ENCODE peak calls at places on chromosomes 5 and 9, in four cellular contexts. R is CD4-positive, alpha-beta memory T cell; O is CD8-positive, alpha-beta T cell; D is ovary. Z is an unnamed sample.

GRCh38 chr9:82327641-82328040 is 339.1 kb downstream of the SPATA31D1 start:
- DNase-seq in D (no peak), R (no peak), O (no peak), Z (no peak)

GRCh38 chr5:73792687-73793320 is 166.8 kb downstream of the ARHGEF28 start:
- DNase-seq in D (peak; percentile 81), R (peak; percentile 43), O (peak; percentile 45), Z (peak; percentile 80)

GRCh38 chr9:131960805-131961495 is 118.7 kb downstream of the MED27 start:
- DNase-seq in O (no peak), D (no peak), R (no peak), Z (no peak)

GRCh38 chr5:14038341-14038959 is 94.0 kb upstream of the DNAH5 start:
- DNase-seq in R (no peak), O (no peak), D (no peak), Z (no peak)

GRCh38 chr9:35029852-35030251 is 40.3 kb downstream of the DNAJB5 start:
- DNase-seq in O (no peak), R (no peak), D (no peak), Z (no peak)

GRCh38 chr5:6759401-6759800 is 46.2 kb downstream of the TENT4A start:
- DNase-seq in O (no peak), D (no peak), R (no peak), Z (no peak)

GRCh38 chr5:181205735-181206401 is 872 bp upstream of the TRIM7 start:
- DNase-seq in O (no peak), R (peak; percentile 20), D (peak; percentile 52), Z (no peak)

GRCh38 chr5:54552446-54552845 is 34.9 kb downstream of the SNX18 start:
- DNase-seq in R (no peak), D (no peak), O (no peak), Z (no peak)

GRCh38 chr5:98349251-98349989 is 424.0 kb upstream of the RGMB start:
- DNase-seq in R (no peak), D (no peak), O (no peak), Z (no peak)

GRCh38 chr5:130386155-130386554 is 481.9 kb downstream of the CHSY3 start:
- DNase-seq in O (no peak), R (no peak), D (no peak), Z (no peak)

GRCh38 chr9:82570226-82570625 is 492.7 kb downstream of the RASEF start:
- DNase-seq in O (no peak), R (no peak), D (no peak), Z (no peak)

GRCh38 chr9:114494776-114495569 is 10.3 kb downstream of the WHRN start:
- DNase-seq in D (no peak), R (no peak), O (no peak), Z (no peak)

GRCh38 chr9:21001581-21001980 is 29.9 kb downstream of the HACD4 start:
- DNase-seq in R (peak; percentile 27), D (no peak), O (no peak), Z (no peak)

GRCh38 chr5:71633255-71634155 is 46.4 kb downstream of the MCCC2 start:
- DNase-seq in R (no peak), O (no peak), D (no peak), Z (no peak)

GRCh38 chr5:177502886-177503285 is 5.5 kb upstream of the PDLIM7 start:
- DNase-seq in D (no peak), R (no peak), O (no peak), Z (no peak)
- H3K4me1 ChIP-seq in D (no peaks in the 10 kb centered on the region), R (peaks cover 5% of the 10 kb centered on the region), O (peaks cover 8% of the 10 kb centered on the region), Z (peaks cover 5% of the 10 kb centered on the region)

GRCh38 chr9:136566553-136566895 is 20.7 kb upstream of the NOTCH1 start:
- DNase-seq in O (no peak), R (no peak), D (no peak), Z (no peak)
- H3K4me1 ChIP-seq in O (peaks cover 9% of the 10 kb centered on the region), R (no peaks in the 10 kb centered on the region), D (peaks cover 27% of the 10 kb centered on the region), Z (no peaks in the 10 kb centered on the region)

GRCh38 chr9:99127372-99128132 is 22.6 kb downstream of the TGFBR1 start:
- DNase-seq in O (no peak), R (no peak), D (no peak), Z (no peak)
- H3K4me1 ChIP-seq in O (peaks cover 86% of the 10 kb centered on the region), R (peaks cover 80% of the 10 kb centered on the region), D (peaks cover 5% of the 10 kb centered on the region), Z (no peaks in the 10 kb centered on the region)

GRCh38 chr5:175465282-175465681 is 13.1 kb upstream of the SFXN1 start:
- DNase-seq in D (no peak), O (no peak), R (no peak), Z (no peak)
- H3K4me1 ChIP-seq in D (no peaks in the 10 kb centered on the region), O (peaks cover 7% of the 10 kb centered on the region), R (peaks cover 4% of the 10 kb centered on the region), Z (no peaks in the 10 kb centered on the region)

DNA sequence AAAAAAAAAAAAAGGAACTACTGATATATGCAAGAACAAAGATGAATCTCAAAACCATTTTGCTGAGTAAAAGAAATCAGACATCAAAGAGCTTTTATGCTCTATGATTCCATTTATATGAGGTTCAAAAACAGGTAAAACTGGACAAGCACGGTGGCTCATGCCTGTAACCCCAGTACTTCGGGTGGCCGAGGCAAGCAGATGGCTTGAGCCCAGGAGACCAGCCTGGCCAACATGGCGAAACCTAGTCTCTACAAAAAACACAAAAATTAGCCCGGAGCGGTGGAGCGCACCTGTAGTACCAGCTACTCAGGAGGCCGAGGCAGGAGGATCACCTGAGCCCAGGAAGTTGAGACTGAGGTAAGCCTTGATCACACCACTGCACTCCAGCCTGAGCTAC is 7.8 kb downstream of the PTBP3 start:
- DNase-seq in R (no peak), O (no peak), D (no peak), Z (no peak)
- H3K4me1 ChIP-seq in R (peaks cover 63% of the 10 kb centered on the region), O (peaks cover 12% of the 10 kb centered on the region), D (no peaks in the 10 kb centered on the region), Z (peaks cover 26% of the 10 kb centered on the region)

GRCh38 chr5:119353686-119354366 is 2.0 kb upstream of the TNFAIP8 start:
- DNase-seq in R (no peak), O (no peak), D (no peak), Z (no peak)

GRCh38 chr5:119353213-119353612 is 2.6 kb upstream of the TNFAIP8 start:
- DNase-seq in R (no peak), O (no peak), D (no peak), Z (no peak)

GRCh38 chr5:119355636-119356383 is at the start of gene TNFAIP8:
- DNase-seq in O (no peak), R (no peak), D (peak; percentile 27), Z (peak; percentile 46)

GRCh38 chr5:119355244-119355635 is 579 bp upstream of the TNFAIP8 start:
- DNase-seq in O (no peak), R (no peak), D (no peak), Z (no peak)

DNA sequence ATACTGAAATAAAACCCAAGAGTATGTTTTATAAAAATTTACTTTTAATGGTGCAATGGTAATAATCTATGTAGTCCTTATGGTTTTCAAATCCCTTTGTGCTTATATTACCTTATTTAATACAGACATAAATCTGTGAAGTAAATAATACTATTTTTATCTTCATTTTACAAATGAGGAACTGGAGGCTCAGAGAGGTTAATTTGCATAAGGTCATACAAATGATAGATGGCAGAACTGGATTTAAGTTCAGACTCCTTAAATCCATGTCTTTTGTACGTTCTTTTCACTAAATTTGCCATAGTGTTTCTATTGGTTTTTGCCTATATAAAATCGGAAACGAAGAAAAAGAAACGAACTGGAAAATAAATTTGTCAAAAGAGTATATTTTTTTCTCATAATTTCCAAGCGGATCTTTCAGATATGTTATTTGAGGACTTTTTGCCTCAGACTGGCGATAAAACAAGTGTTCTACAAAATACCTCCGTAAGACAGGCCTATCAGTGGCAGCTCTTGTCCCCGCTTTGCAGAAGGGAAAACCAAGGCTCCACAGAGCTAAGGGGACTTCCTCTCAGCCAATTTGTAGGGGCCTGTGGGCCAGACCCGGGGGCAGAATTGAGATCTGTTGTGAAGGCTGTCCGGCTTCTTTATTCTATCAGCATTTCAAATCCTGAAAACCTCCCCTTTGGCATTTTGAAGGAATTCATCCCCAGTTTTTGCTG is 1.1 kb upstream of the TNFAIP8 start:
- DNase-seq in D (no peak), O (no peak), R (no peak), Z (no peak)
- H3K4me1 ChIP-seq in D (peaks cover 2% of the 10 kb centered on the region), O (peaks cover 79% of the 10 kb centered on the region), R (peaks cover 93% of the 10 kb centered on the region), Z (no peaks in the 10 kb centered on the region)